ENCODE peak calls at places on chromosomes 6 and 20, in five cellular contexts. One of them, this sample, is unnamed.
A peak's percentile ranks its signal among the peaks of the same experiment; 100 is the strongest.

GRCh38 chr6:104640141-104640700 is 219.5 kb downstream of the HACE1 start:
- DNase-seq in PC-9: no peak
- DNase-seq in NCI-H510A treated with DMSO at 0.1 percent for 48 hours: no peak
- DNase-seq in T-helper 9 cell: no peak
- DNase-seq in activated naive CD4-positive, alpha-beta T cell: no peak
- DNase-seq in this sample: no peak

GRCh38 chr6:26445934-26446667 is 5.8 kb downstream of the BTN3A3 start:
- DNase-seq in PC-9: no peak
- DNase-seq in NCI-H510A treated with DMSO at 0.1 percent for 48 hours: no peak
- DNase-seq in T-helper 9 cell: no peak
- DNase-seq in activated naive CD4-positive, alpha-beta T cell: no peak
- DNase-seq in this sample: no peak

GRCh38 chr6:163839296-163839695 is 424.8 kb downstream of the QKI start:
- DNase-seq in PC-9: no peak
- DNase-seq in NCI-H510A treated with DMSO at 0.1 percent for 48 hours: no peak
- DNase-seq in T-helper 9 cell: no peak
- DNase-seq in activated naive CD4-positive, alpha-beta T cell: no peak
- DNase-seq in this sample: no peak

GRCh38 chr20:38426006-38426405 is 9.1 kb downstream of the SNHG17 start:
- DNase-seq in PC-9: no peak
- DNase-seq in NCI-H510A treated with DMSO at 0.1 percent for 48 hours: no peak
- DNase-seq in T-helper 9 cell: no peak
- DNase-seq in activated naive CD4-positive, alpha-beta T cell: no peak
- DNase-seq in this sample: no peak

GRCh38 chr6:35034411-35035171 is 106.5 kb downstream of the TCP11 start:
- DNase-seq in PC-9: no peak
- DNase-seq in NCI-H510A treated with DMSO at 0.1 percent for 48 hours: peak; percentile 21
- DNase-seq in T-helper 9 cell: no peak
- DNase-seq in activated naive CD4-positive, alpha-beta T cell: no peak
- DNase-seq in this sample: peak; percentile 19

GRCh38 chr20:63861981-63862901 is 943 bp downstream of the ABHD16B start:
- DNase-seq in PC-9: no peak
- DNase-seq in NCI-H510A treated with DMSO at 0.1 percent for 48 hours: no peak
- DNase-seq in T-helper 9 cell: no peak
- DNase-seq in activated naive CD4-positive, alpha-beta T cell: no peak
- DNase-seq in this sample: no peak

GRCh38 chr6:22737331-22737730 is 168.0 kb downstream of the HDGFL1 start:
- DNase-seq in PC-9: peak; percentile 3
- DNase-seq in NCI-H510A treated with DMSO at 0.1 percent for 48 hours: peak; percentile 34
- DNase-seq in T-helper 9 cell: no peak
- DNase-seq in activated naive CD4-positive, alpha-beta T cell: no peak
- DNase-seq in this sample: no peak

GRCh38 chr6:16505711-16506362 is 255.4 kb downstream of the ATXN1 start:
- DNase-seq in PC-9: no peak
- DNase-seq in NCI-H510A treated with DMSO at 0.1 percent for 48 hours: no peak
- DNase-seq in T-helper 9 cell: no peak
- DNase-seq in activated naive CD4-positive, alpha-beta T cell: no peak
- DNase-seq in this sample: no peak

GRCh38 chr6:83461438-83461837 is 30.6 kb upstream of the ME1 start:
- DNase-seq in PC-9: no peak
- DNase-seq in NCI-H510A treated with DMSO at 0.1 percent for 48 hours: no peak
- DNase-seq in T-helper 9 cell: no peak
- DNase-seq in activated naive CD4-positive, alpha-beta T cell: no peak
- DNase-seq in this sample: no peak

This sample was measured in NCI-H345.